ENCODE peak calls at places on chromosomes 1 and 21, in ten cellular contexts. R is tibial artery, J is fibroblast of lung, M is vagina, Q is cardiac muscle cell, B is Peyer's patch, D is left ventricle myocardium inferior, G is heart right ventricle, L is dorsolateral prefrontal cortex, P is breast epithelium. F is an unnamed sample. For H3K27me3, the result is how much of the 10 kb centered on the place peaks cover.

GRCh38 chr1:58789322-58789856 is 5.5 kb upstream of the JUN start:
- DNase-seq in R (no peak), J (peak), M (no peak), Q (no peak), B (no peak), D (no peak), G (no peak), L (no peak), P (no peak), F (no peak)

GRCh38 chr1:214192825-214193643 is 87.9 kb upstream of the SMYD2 start:
- DNase-seq in R (no peak), J (no peak), M (no peak), Q (no peak), B (no peak), D (no peak), G (no peak), L (no peak), P (no peak), F (no peak)

GRCh38 chr1:93817819-93818569 is 61.0 kb downstream of the DNTTIP2 start:
- DNase-seq in R (no peak), J (no peak), M (no peak), Q (no peak), B (no peak), D (no peak), G (no peak), L (no peak), P (no peak), F (no peak)

GRCh38 chr1:25573591-25573930 is 30.2 kb downstream of the LDLRAP1 start:
- DNase-seq in R (no peak), J (no peak), M (no peak), Q (no peak), B (no peak), D (no peak), G (no peak), L (no peak), P (peak), F (no peak)

GRCh38 chr1:208933984-208934525 is 649.5 kb upstream of the CAMK1G start:
- DNase-seq in R (no peak), J (no peak), M (no peak), Q (no peak), B (no peak), D (no peak), G (no peak), L (no peak), P (no peak), F (no peak)

GRCh38 chr1:56831874-56832693 is 12.9 kb upstream of the FYB2 start:
- DNase-seq in R (peak), J (peak), M (no peak), Q (peak), B (peak), D (peak), G (peak), L (peak), P (peak), F (peak)

GRCh38 chr1:204081156-204081790 is 8.4 kb downstream of the SOX13 start:
- DNase-seq in R (no peak), J (no peak), M (no peak), Q (no peak), B (no peak), D (no peak), G (no peak), L (no peak), P (no peak), F (no peak)

GRCh38 chr21:27590271-27590670 is 623.4 kb upstream of the ADAMTS5 start:
- DNase-seq in R (peak), J (peak), M (no peak), Q (no peak), B (no peak), D (peak), G (peak), L (no peak), P (no peak), F (peak)

GRCh38 chr1:88228153-88228552 is 455.9 kb upstream of the PKN2 start:
- DNase-seq in R (no peak), J (no peak), M (no peak), Q (no peak), B (no peak), D (no peak), G (no peak), L (no peak), P (no peak), F (no peak)

GRCh38 chr1:150234647-150235435 is 1.1 kb downstream of the ANP32E start:
- DNase-seq in R (peak), J (peak), M (no peak), Q (peak), B (peak), D (peak), G (peak), L (peak), P (peak), F (peak)

GRCh38 chr1:207890136-207890738 is 20.7 kb downstream of the CD34 start:
- DNase-seq in R (peak), J (peak), M (no peak), Q (no peak), B (no peak), D (peak), G (peak), L (no peak), P (peak), F (peak)

GRCh38 chr1:235093013-235093618 is 35.5 kb downstream of the TOMM20 start:
- DNase-seq in R (peak), J (peak), M (no peak), Q (peak), B (no peak), D (peak), G (peak), L (no peak), P (no peak), F (no peak)

GRCh38 chr1:202106340-202107284 is 16.1 kb upstream of the GPR37L1 start:
- DNase-seq in R (no peak), J (no peak), M (no peak), Q (no peak), B (no peak), D (no peak), G (no peak), L (no peak), P (no peak), F (no peak)

GRCh38 chr1:63873751-63874150 is 99.9 kb downstream of the ROR1 start:
- DNase-seq in R (no peak), J (peak), M (no peak), Q (no peak), B (no peak), D (no peak), G (no peak), L (no peak), P (no peak), F (no peak)

GRCh38 chr1:177632923-177633322 is 336.9 kb downstream of the SEC16B start:
- DNase-seq in R (no peak), J (no peak), M (no peak), Q (no peak), B (no peak), D (no peak), G (no peak), L (no peak), P (no peak), F (no peak)

GRCh38 chr1:6298530-6298929 is 37.6 kb upstream of the GPR153 start:
- DNase-seq in R (no peak), J (no peak), M (no peak), Q (no peak), B (no peak), D (no peak), G (no peak), L (no peak), P (no peak), F (no peak)

GRCh38 chr21:43355925-43356289 is 71.0 kb downstream of the SIK1 start:
- DNase-seq in R (no peak), J (no peak), M (no peak), Q (peak), B (peak), D (no peak), G (no peak), L (no peak), P (no peak), F (no peak)

GRCh38 chr1:205480349-205481278 is 23.9 kb upstream of the CDK18 start:
- DNase-seq in R (no peak), J (no peak), M (no peak), Q (no peak), B (peak), D (no peak), G (no peak), L (no peak), P (no peak), F (no peak)

GRCh38 chr1:227915564-227916553 is 31.9 kb downstream of the WNT9A start:
- DNase-seq in R (no peak), J (no peak), M (no peak), Q (no peak), B (no peak), D (no peak), G (no peak), L (no peak), P (peak), F (peak)

GRCh38 chr1:119768778-119769177 is at the start of gene HMGCS2:
- DNase-seq in R (no peak), J (no peak), M (no peak), Q (no peak), B (no peak), D (no peak), G (no peak), L (no peak), P (no peak), F (no peak)

GRCh38 chr1:1564278-1564677 is 10.4 kb downstream of the SSU72 start:
- DNase-seq in R (no peak), J (no peak), M (no peak), Q (no peak), B (no peak), D (no peak), G (no peak), L (no peak), P (no peak), F (no peak)

GRCh38 chr1:23810818-23811420 is 10.4 kb upstream of the GALE start:
- DNase-seq in R (no peak), J (no peak), M (no peak), Q (peak), B (peak), D (no peak), G (peak), L (no peak), P (no peak), F (peak)

GRCh38 chr1:235679644-235680043 is 30.1 kb upstream of the GNG4 start:
- DNase-seq in R (no peak), J (no peak), M (no peak), Q (no peak), B (no peak), D (no peak), G (no peak), L (no peak), P (no peak), F (no peak)

GRCh38 chr1:110084226-110085078 is 14.0 kb upstream of the ALX3 start:
- DNase-seq in R (peak), J (peak), M (no peak), Q (peak), B (peak), D (peak), G (peak), L (no peak), P (no peak), F (peak)

GRCh38 chr1:23402286-23403037 is 22.1 kb downstream of the TCEA3 start:
- DNase-seq in R (no peak), J (no peak), M (no peak), Q (no peak), B (no peak), D (no peak), G (no peak), L (no peak), P (no peak), F (no peak)

GRCh38 chr21:32457360-32457840 is 44.9 kb downstream of the EVA1C start:
- DNase-seq in R (peak), J (no peak), M (no peak), Q (peak), B (no peak), D (peak), G (peak), L (no peak), P (peak), F (peak)

DNA sequence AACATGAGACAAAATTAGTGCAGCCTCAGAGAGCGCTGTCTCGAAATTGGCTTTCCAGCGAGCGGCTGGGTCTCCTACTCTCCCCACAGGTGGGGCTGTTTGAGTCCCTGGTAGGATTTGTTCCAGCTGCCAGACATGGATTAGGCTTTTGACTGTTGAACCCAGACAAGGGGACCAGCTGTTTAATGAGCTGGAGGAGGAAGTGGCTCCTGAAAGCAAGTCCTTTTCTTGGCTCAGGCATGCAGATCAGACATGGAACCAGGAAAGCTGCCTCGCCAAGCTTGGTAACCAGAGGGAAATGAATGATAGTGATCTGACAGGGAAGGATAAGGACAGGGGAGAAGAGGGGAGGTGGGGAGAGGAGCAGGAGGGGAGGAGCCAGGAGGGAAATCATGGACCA is 69.7 kb downstream of the UBIAD1 start:
- DNase-seq in R (no peak), J (no peak), M (no peak), Q (no peak), B (no peak), D (no peak), G (no peak), L (no peak), P (no peak), F (no peak)
- TF ChIP-seq CTCF in R (no peak), J (no peak), M (no peak), Q (no peak), B (no peak), D (no peak), G (no peak), L (no peak), P (no peak), F (no peak)

GRCh38 chr21:29749957-29750356 is 189.8 kb downstream of the GRIK1 start:
- DNase-seq in R (no peak), J (no peak), M (no peak), Q (no peak), B (no peak), D (no peak), G (no peak), L (no peak), P (no peak), F (no peak)

GRCh38 chr21:29749223-29749622 is 190.6 kb downstream of the GRIK1 start:
- DNase-seq in R (no peak), J (no peak), M (no peak), Q (no peak), B (no peak), D (no peak), G (no peak), L (no peak), P (no peak), F (no peak)

GRCh38 chr21:29748391-29749167 is 191.2 kb downstream of the GRIK1 start:
- DNase-seq in R (no peak), J (no peak), M (no peak), Q (no peak), B (no peak), D (no peak), G (no peak), L (no peak), P (no peak), F (no peak)

GRCh38 chr21:29753216-29753615 is 186.6 kb downstream of the GRIK1 start:
- DNase-seq in R (no peak), J (no peak), M (no peak), Q (no peak), B (no peak), D (no peak), G (no peak), L (no peak), P (no peak), F (no peak)
- H3K4me3 ChIP-seq in R (no peak), J (no peak), M (no peak), Q (no peak), B (no peak), D (no peak), G (no peak), L (no peak), P (no peak), F (no peak)

GRCh38 chr1:223714849-223715709 is 2.7 kb downstream of the CAPN2 start:
- DNase-seq in R (peak), J (peak), M (no peak), Q (no peak), B (peak), D (no peak), G (no peak), L (no peak), P (no peak), F (peak)

GRCh38 chr1:223712184-223712855 is at the start of gene CAPN2:
- DNase-seq in R (peak), J (peak), M (no peak), Q (peak), B (peak), D (peak), G (peak), L (peak), P (peak), F (peak)

GRCh38 chr1:223712856-223713494 is 636 bp downstream of the CAPN2 start:
- DNase-seq in R (peak), J (no peak), M (no peak), Q (peak), B (peak), D (peak), G (peak), L (peak), P (peak), F (no peak)

GRCh38 chr1:223714421-223714724 is 2.0 kb downstream of the CAPN2 start:
- DNase-seq in R (no peak), J (no peak), M (no peak), Q (no peak), B (no peak), D (no peak), G (no peak), L (no peak), P (no peak), F (no peak)

DNA sequence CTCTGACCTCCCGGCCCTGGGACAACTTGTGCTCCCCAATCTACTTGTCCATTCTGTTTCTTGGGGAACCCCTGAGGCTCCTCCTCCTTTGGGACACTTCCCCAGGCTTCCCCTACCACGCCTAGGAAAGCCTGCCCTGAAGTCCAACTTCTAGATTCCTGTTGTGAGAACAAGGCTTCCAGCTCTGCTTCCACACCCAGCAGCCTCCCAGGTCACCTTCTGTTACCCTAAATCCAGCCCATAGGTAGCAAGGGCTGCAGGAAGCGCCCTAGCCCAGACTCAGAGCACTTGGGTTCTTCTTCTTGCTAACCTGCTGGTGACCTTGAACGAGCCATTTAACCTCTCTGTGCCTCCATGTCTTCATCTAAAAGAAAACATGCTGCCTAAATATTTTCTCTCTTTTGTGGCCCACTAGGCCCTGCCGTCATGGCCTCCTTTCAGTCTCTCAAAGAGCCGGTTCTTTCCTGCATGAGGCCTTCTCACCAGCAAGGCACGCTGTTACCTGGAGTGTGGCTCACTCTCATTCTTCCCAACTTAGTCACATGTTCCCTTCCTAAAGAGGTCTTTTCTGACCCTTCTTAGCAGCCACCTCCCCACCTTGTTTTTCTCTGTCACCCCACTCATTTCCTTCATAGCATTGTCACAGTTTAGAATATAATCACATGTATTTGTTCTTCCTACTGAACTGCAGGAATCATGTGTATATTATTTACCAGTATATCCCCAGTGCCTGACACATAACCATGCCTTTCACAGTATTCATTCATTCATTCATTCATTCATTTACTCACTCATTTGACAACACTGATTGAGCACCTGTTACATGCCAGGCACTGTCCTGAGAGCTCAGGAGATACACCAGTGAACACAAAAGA is 1.4 kb downstream of the CAPN2 start:
- DNase-seq in R (no peak), J (no peak), M (no peak), Q (no peak), B (no peak), D (no peak), G (no peak), L (no peak), P (no peak), F (no peak)
- H3K27me3 ChIP-seq in R (under half), J (under half), M (under half), Q (under half), B (under half), D (under half), G (under half), L (under half), P (under half), F (under half)

DNA sequence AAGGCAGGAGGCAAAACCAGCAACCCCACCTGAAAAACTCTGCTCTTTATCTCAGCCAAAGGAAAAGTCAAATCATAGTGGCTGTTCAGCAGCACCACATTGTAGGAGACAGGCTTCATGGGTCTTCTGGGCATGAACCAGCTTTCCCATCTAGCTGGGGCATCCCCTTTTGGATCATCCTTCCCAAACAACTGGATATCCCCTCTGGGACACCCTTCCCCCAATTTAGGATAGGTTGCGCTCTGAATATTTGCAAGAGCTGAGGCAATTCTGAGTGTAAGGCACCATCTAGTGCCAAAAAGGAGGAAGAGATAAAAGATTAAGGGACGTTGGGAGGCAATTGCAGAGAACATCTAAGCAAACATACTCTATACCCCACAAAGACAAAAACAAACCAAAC is 295.8 kb downstream of the MATN1 start:
- DNase-seq in R (no peak), J (no peak), M (no peak), Q (no peak), B (no peak), D (no peak), G (no peak), L (no peak), P (no peak), F (no peak)
- TF ChIP-seq CTCF in R (no peak), J (no peak), M (no peak), Q (no peak), B (no peak), D (no peak), G (no peak), L (no peak), P (no peak), F (no peak)

DNA sequence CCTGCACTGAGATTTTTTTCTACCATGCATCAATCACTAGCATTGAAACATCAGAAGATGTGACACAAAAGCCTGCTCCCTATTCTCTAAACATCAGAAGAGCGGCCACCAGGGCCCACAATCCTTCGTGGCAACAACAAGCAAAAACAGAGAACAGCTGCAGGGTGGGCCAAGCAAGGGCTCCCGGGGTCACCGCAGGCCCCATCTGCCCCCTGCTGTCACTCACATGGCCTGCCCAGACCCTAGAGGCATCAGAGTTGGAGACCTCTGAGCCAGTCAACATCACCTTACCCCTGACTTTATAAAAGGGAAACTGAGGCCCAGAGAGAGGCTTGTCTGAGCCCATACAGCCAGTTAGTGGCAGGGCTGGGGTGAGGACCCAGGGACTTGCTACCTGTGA is 1.8 kb downstream of the LAPTM5 start:
- DNase-seq in R (no peak), J (no peak), M (no peak), Q (no peak), B (no peak), D (no peak), G (no peak), L (no peak), P (no peak), F (no peak)
- H3K4me3 ChIP-seq in R (peak), J (no peak), M (no peak), Q (no peak), B (peak), D (peak), G (no peak), L (peak), P (peak), F (peak)

GRCh38 chr1:114154146-114154962 is 685 bp upstream of the SYT6 start:
- DNase-seq in R (no peak), J (peak), M (no peak), Q (peak), B (no peak), D (no peak), G (no peak), L (peak), P (no peak), F (no peak)

GRCh38 chr1:114157275-114157660 is 3.6 kb upstream of the SYT6 start:
- DNase-seq in R (no peak), J (no peak), M (no peak), Q (no peak), B (no peak), D (no peak), G (no peak), L (no peak), P (no peak), F (no peak)

GRCh38 chr1:114156538-114157274 is 3.0 kb upstream of the SYT6 start:
- DNase-seq in R (no peak), J (no peak), M (no peak), Q (peak), B (no peak), D (no peak), G (no peak), L (no peak), P (no peak), F (no peak)

GRCh38 chr1:114154963-114155322 is 1.3 kb upstream of the SYT6 start:
- DNase-seq in R (no peak), J (peak), M (no peak), Q (peak), B (no peak), D (no peak), G (no peak), L (no peak), P (no peak), F (peak)

GRCh38 chr1:114155756-114156155 is 2.1 kb upstream of the SYT6 start:
- DNase-seq in R (no peak), J (no peak), M (no peak), Q (no peak), B (no peak), D (no peak), G (no peak), L (no peak), P (no peak), F (no peak)
- H3K27me3 ChIP-seq in R (under half), J (half or more), M (under half), Q (half or more), B (under half), D (half or more), G (half or more), L (under half), P (under half), F (under half)

F was measured in psoas muscle.